ENCODE peak calls at places on chromosomes 7 and 10, in eight cellular contexts. L is body of pancreas, O is K562, H is Peyer's patch, Z is esophagus muscularis mucosa, T is HCT116, D is right lobe of liver, C is stomach. K is an unnamed sample.

GRCh38 chr10:87518937-87519336 is 14.2 kb downstream of the MINPP1 start:
- DNase-seq in L (no peak), O (no peak), H (no peak), Z (no peak), T (no peak), D (no peak), C (no peak), K (no peak)

GRCh38 chr7:149126662-149127321 is 668 bp upstream of the ZNF425 start:
- DNase-seq in L (peak; percentile 35), O (peak; percentile 90), H (peak; percentile 62), Z (no peak), T (no peak), D (peak; percentile 72), C (peak; percentile 46), K (no peak)

GRCh38 chr7:134364619-134365037 is 47.9 kb upstream of the SLC35B4 start:
- DNase-seq in L (peak; percentile 31), O (no peak), H (no peak), Z (no peak), T (peak; percentile 29), D (no peak), C (peak; percentile 83), K (no peak)

GRCh38 chr10:102121739-102122372 is 1.7 kb upstream of the LDB1 start:
- DNase-seq in L (peak; percentile 23), O (no peak), H (no peak), Z (no peak), T (no peak), D (no peak), C (no peak), K (no peak)

GRCh38 chr10:51007781-51008180 is 66.5 kb upstream of the PRKG1 start:
- DNase-seq in L (no peak), O (no peak), H (no peak), Z (no peak), T (no peak), D (no peak), C (no peak), K (no peak)

GRCh38 chr10:50506861-50507573 is 116.7 kb downstream of the SGMS1 start:
- DNase-seq in L (peak; percentile 52), O (no peak), H (no peak), Z (no peak), T (no peak), D (no peak), C (no peak), K (no peak)

GRCh38 chr7:40223451-40224112 is 88.8 kb downstream of the SUGCT start:
- DNase-seq in L (no peak), O (no peak), H (no peak), Z (no peak), T (no peak), D (no peak), C (no peak), K (no peak)

GRCh38 chr7:68107256-68107655 is 1110.6 kb downstream of the TYW1 start:
- DNase-seq in L (no peak), O (no peak), H (no peak), Z (no peak), T (no peak), D (peak; percentile 17), C (no peak), K (no peak)

GRCh38 chr7:148987751-148988512 is 40.4 kb downstream of the PDIA4 start:
- DNase-seq in L (peak; percentile 30), O (no peak), H (no peak), Z (no peak), T (no peak), D (no peak), C (peak; percentile 32), K (no peak)

GRCh38 chr7:139936760-139937310 is 107.8 kb downstream of the TBXAS1 start:
- DNase-seq in L (peak; percentile 35), O (peak; percentile 77), H (no peak), Z (no peak), T (no peak), D (no peak), C (no peak), K (no peak)

GRCh38 chr10:33484787-33485186 is 150.3 kb upstream of the NRP1 start:
- DNase-seq in L (no peak), O (no peak), H (no peak), Z (no peak), T (no peak), D (no peak), C (no peak), K (no peak)

GRCh38 chr10:63866075-63866746 is 345.0 kb downstream of the REEP3 start:
- DNase-seq in L (peak; percentile 16), O (peak; percentile 77), H (peak; percentile 16), Z (no peak), T (peak; percentile 56), D (peak; percentile 27), C (peak; percentile 43), K (no peak)

GRCh38 chr10:66747451-66747850 is 178.4 kb upstream of the LRRTM3 start:
- DNase-seq in L (no peak), O (no peak), H (no peak), Z (no peak), T (peak; percentile 46), D (no peak), C (no peak), K (no peak)

GRCh38 chr7:26390016-26390415 is 98.4 kb downstream of the SNX10 start:
- DNase-seq in L (no peak), O (no peak), H (no peak), Z (no peak), T (no peak), D (no peak), C (no peak), K (no peak)
- H3K27me3 ChIP-seq in L (no peaks in the 10 kb centered on the region), O (peaks cover 37% of the 10 kb centered on the region), H (no peaks in the 10 kb centered on the region), Z (no peaks in the 10 kb centered on the region), T (no peaks in the 10 kb centered on the region), D (no peaks in the 10 kb centered on the region), C (peaks cover 12% of the 10 kb centered on the region), K (no peaks in the 10 kb centered on the region)

GRCh38 chr7:122315507-122316466 is 11.2 kb upstream of the FEZF1 start:
- DNase-seq in L (no peak), O (no peak), H (no peak), Z (no peak), T (no peak), D (no peak), C (no peak), K (no peak)

GRCh38 chr7:122311719-122312118 is 7.2 kb upstream of the FEZF1 start:
- DNase-seq in L (no peak), O (no peak), H (no peak), Z (no peak), T (no peak), D (no peak), C (no peak), K (no peak)

GRCh38 chr7:122312789-122313188 is 8.2 kb upstream of the FEZF1 start:
- DNase-seq in L (no peak), O (no peak), H (no peak), Z (no peak), T (no peak), D (no peak), C (no peak), K (no peak)

GRCh38 chr7:122316467-122317394 is 12.2 kb upstream of the FEZF1 start:
- DNase-seq in L (no peak), O (no peak), H (no peak), Z (no peak), T (no peak), D (peak; percentile 64), C (no peak), K (no peak)

DNA sequence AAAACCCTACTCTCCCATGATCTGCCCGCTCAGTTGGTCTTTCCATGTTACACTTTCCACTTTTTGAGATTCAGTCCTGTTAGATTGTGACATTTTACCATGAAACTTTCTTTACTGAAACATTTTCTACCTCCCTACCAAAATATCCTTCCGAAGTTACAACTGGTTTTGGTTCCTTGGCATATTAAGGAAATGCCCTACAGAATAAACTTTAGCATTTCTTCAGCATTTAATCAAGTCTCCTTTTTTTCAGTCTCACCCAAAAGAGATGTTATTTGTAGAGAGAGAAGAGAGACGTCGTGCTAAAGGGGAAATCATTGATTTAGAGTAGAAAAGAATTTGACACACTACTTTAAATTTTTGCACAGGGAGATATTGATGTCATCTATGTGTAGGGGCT is 9.7 kb upstream of the FEZF1 start:
- DNase-seq in L (no peak), O (no peak), H (no peak), Z (no peak), T (no peak), D (no peak), C (no peak), K (no peak)
- H3K4me3 ChIP-seq in L (no peak overlapping the region), O (no peak overlapping the region), H (no peak overlapping the region), Z (no peak overlapping the region), T (no peak overlapping the region), D (no peak overlapping the region), C (no peak overlapping the region), K (no peak overlapping the region)

DNA sequence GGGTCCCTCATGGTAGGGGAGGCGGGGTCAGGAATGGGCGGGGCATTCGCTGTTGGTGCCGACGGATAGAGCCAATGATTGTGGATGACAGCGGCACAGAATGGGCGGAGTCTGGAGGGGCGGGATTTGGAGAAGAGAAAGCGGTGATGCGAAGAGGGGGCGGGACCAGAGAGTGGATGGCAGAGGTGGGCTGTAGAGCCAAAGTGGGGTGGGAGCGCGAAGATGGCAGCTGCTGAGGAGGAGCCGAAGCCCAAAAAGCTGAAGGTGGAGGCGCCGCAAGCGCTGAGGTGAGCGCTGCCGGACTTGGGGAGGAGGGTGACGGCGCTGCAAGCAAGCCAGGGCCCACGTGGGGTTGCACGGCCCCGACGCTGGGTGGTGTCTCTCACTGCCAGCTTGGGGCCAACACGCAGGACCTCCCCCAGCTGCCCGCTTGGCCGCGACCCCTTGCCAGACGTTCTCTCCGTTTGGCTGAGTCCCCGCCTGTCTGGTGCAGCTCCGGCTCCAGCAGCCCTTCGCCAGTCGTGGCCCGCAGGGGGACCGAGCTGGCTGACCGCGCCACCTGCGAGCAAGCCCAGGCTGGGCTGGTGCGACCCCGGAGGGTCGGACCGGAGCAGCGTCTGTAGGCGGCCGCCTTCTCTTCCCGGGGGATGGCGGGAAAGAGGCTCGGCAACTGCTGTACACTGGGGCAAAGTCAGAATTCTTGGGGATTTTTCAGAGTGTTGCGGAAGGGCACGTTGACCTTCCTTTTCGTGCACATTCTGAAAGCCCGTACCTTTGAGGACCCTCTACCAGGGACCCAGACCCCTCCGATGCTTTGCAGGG is at the start of gene ADK:
- DNase-seq in L (peak; percentile 100), O (peak; percentile 99), H (peak; percentile 100), Z (peak; percentile 100), T (peak; percentile 96), D (peak; percentile 100), C (peak; percentile 100), K (peak; percentile 93)
- TF ChIP-seq POLR2A in L (peak; percentile 52), O (peak; percentile 87), H (peak; percentile 24), Z (peak; percentile 66), T (peak; percentile 40), D (peak; percentile 65), C (no peak), K (no peak)

GRCh38 chr7:155225516-155225915 is 72.2 kb upstream of the INSIG1 start:
- DNase-seq in L (no peak), O (no peak), H (no peak), Z (no peak), T (no peak), D (no peak), C (no peak), K (no peak)

GRCh38 chr7:155226261-155227003 is 71.2 kb upstream of the INSIG1 start:
- DNase-seq in L (peak; percentile 78), O (no peak), H (no peak), Z (no peak), T (no peak), D (no peak), C (no peak), K (no peak)

GRCh38 chr7:155223503-155223902 is 74.2 kb upstream of the INSIG1 start:
- DNase-seq in L (no peak), O (no peak), H (no peak), Z (no peak), T (no peak), D (no peak), C (no peak), K (no peak)

GRCh38 chr7:155224116-155224811 is 73.4 kb upstream of the INSIG1 start:
- DNase-seq in L (no peak), O (no peak), H (no peak), Z (no peak), T (no peak), D (no peak), C (no peak), K (no peak)

GRCh38 chr7:155225095-155225494 is 72.6 kb upstream of the INSIG1 start:
- DNase-seq in L (no peak), O (no peak), H (no peak), Z (no peak), T (no peak), D (no peak), C (no peak), K (no peak)
- H3K27me3 ChIP-seq in L (no peaks in the 10 kb centered on the region), O (peaks cover 87% of the 10 kb centered on the region), H (no peaks in the 10 kb centered on the region), Z (no peaks in the 10 kb centered on the region), T (no peaks in the 10 kb centered on the region), D (no peaks in the 10 kb centered on the region), C (no peaks in the 10 kb centered on the region), K (no peaks in the 10 kb centered on the region)